ENCODE peak calls at places on chromosomes 7 and 10, in six cellular contexts. L is A549, D is fibroblast of pulmonary artery, F is right atrium auricular region, S is body of pancreas, B is astrocyte of the spinal cord. W is an unnamed sample.

GRCh38 chr7:12633589-12633988 is 53.8 kb upstream of the ARL4A start:
- DNase-seq in D (no peak), B (no peak), S (no peak), F (no peak), L (no peak), W (no peak)

GRCh38 chr10:118311505-118311904 is 30.6 kb downstream of the FAM204A start:
- DNase-seq in D (no peak), L (no peak), F (no peak), S (no peak), B (no peak), W (no peak)

GRCh38 chr7:106542550-106543220 is 118.3 kb downstream of the CCDC71L start:
- DNase-seq in S (peak), L (peak), B (peak), D (peak), F (peak), W (peak)

GRCh38 chr10:69331161-69331560 is 52.9 kb downstream of the HK1 start:
- DNase-seq in S (no peak), L (no peak), D (no peak), B (no peak), F (no peak), W (no peak)

GRCh38 chr7:21617916-21618390 is 75.1 kb downstream of the DNAH11 start:
- DNase-seq in B (peak), L (peak), S (peak), D (peak), F (peak), W (peak)

GRCh38 chr10:84008878-84009277 is 130.4 kb upstream of the GHITM start:
- DNase-seq in S (peak), D (peak), L (peak), B (no peak), F (no peak), W (no peak)

GRCh38 chr10:103491729-103492364 is 1.7 kb upstream of the NEURL1 start:
- DNase-seq in L (peak), D (peak), F (no peak), S (no peak), B (peak), W (peak)

GRCh38 chr7:112624416-112624815 is 143.6 kb downstream of the LSMEM1 start:
- DNase-seq in B (no peak), F (no peak), S (no peak), D (no peak), L (no peak), W (no peak)

GRCh38 chr7:94054130-94054529 is 50.0 kb upstream of the BET1 start:
- DNase-seq in D (no peak), B (no peak), L (no peak), F (no peak), S (no peak), W (no peak)

GRCh38 chr10:84076540-84077195 is 62.6 kb upstream of the GHITM start:
- DNase-seq in B (peak), F (no peak), L (no peak), D (peak), S (no peak), W (peak)

GRCh38 chr7:121620206-121620605 is 224.1 kb upstream of the FAM3C start:
- DNase-seq in F (no peak), L (no peak), B (no peak), D (no peak), S (no peak), W (no peak)

GRCh38 chr7:47581821-47582747 is at the start of gene TNS3:
- DNase-seq in F (no peak), B (no peak), S (peak), D (peak), L (no peak), W (no peak)

GRCh38 chr10:95121904-95122303 is 52.6 kb upstream of the CYP2C8 start:
- DNase-seq in L (no peak), F (no peak), S (peak), D (peak), B (no peak), W (peak)

GRCh38 chr10:88089498-88089897 is 226.1 kb downstream of the PTEN start:
- DNase-seq in D (no peak), B (no peak), L (no peak), F (no peak), S (peak), W (no peak)

GRCh38 chr7:521221-522070 is 1.8 kb upstream of the PDGFA start:
- DNase-seq in F (peak), D (peak), S (peak), L (peak), B (peak), W (peak)

GRCh38 chr10:4546500-4546899 is 279.5 kb upstream of the AKR1E2 start:
- DNase-seq in D (no peak), B (peak), F (no peak), L (no peak), S (no peak), W (peak)

GRCh38 chr7:157926521-157927167 is 589.8 kb downstream of the DNAJB6 start:
- DNase-seq in S (no peak), F (no peak), B (no peak), D (no peak), L (no peak), W (no peak)

GRCh38 chr7:71777278-71777677 is 634.9 kb downstream of the CALN1 start:
- DNase-seq in L (no peak), D (no peak), B (no peak), S (no peak), F (peak), W (no peak)

GRCh38 chr7:83410989-83411591 is 237.8 kb downstream of the SEMA3E start:
- DNase-seq in L (peak), B (peak), D (peak), S (peak), F (no peak), W (peak)

GRCh38 chr7:489876-490275 is 29.8 kb downstream of the PDGFA start:
- DNase-seq in B (no peak), D (no peak), L (no peak), F (no peak), S (no peak), W (no peak)

GRCh38 chr7:132485600-132486594 is 90.4 kb downstream of the PLXNA4 start:
- DNase-seq in D (peak), B (no peak), S (peak), L (no peak), F (peak), W (no peak)

GRCh38 chr10:16798571-16798970 is 18.7 kb downstream of the RSU1 start:
- DNase-seq in B (no peak), S (no peak), F (no peak), D (no peak), L (no peak), W (no peak)

GRCh38 chr7:129665013-129665401 is 53.5 kb downstream of the NRF1 start:
- DNase-seq in B (peak), D (peak), L (peak), F (no peak), S (peak), W (peak)

GRCh38 chr10:118503192-118503591 is 92.3 kb downstream of the PRLHR start:
- DNase-seq in D (no peak), B (no peak), F (no peak), L (no peak), S (no peak), W (no peak)

GRCh38 chr10:62492870-62493180 is 118.7 kb downstream of the ZNF365 start:
- DNase-seq in S (no peak), F (no peak), L (no peak), B (no peak), D (no peak), W (no peak)

GRCh38 chr10:29859521-29860130 is 199.8 kb downstream of the JCAD start:
- DNase-seq in S (no peak), L (no peak), D (no peak), F (no peak), B (peak), W (peak)

GRCh38 chr10:117781216-117781836 is 238.8 kb downstream of the EMX2 start:
- DNase-seq in F (no peak), D (no peak), L (no peak), S (no peak), B (no peak), W (no peak)

GRCh38 chr10:121112618-121113384 is 261.6 kb downstream of the WDR11 start:
- DNase-seq in S (no peak), B (no peak), D (no peak), F (no peak), L (no peak), W (no peak)

GRCh38 chr7:30395676-30396075 is 82.9 kb downstream of the NOD1 start:
- DNase-seq in D (no peak), F (no peak), B (no peak), L (no peak), S (no peak), W (no peak)

GRCh38 chr10:127649642-127650041 is 87.3 kb upstream of the FOXI2 start:
- DNase-seq in F (no peak), L (no peak), S (no peak), B (no peak), D (no peak), W (no peak)

GRCh38 chr7:155521743-155522398 is 24.5 kb downstream of the CNPY1 start:
- DNase-seq in L (no peak), D (no peak), S (no peak), B (no peak), F (no peak), W (no peak)

DNA sequence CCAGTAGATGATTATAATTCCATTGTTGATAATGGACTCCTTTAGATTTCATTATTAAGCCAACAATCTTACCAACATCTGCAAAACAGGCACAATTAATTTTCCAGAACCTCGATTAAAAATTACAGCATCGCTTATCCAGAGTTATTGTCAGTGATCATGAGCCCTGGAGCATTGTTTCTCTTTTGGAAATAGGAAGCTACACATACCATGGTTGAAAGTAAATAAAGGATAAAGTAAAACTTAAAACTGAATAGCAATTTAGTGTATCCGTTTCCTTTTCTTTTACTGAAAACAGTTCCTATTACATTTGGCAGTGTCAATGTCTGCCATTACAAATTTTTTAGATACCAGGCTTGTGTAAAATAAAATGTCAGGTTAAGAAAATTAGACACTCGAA is 9.9 kb upstream of the HOXA2 start:
- DNase-seq in D (no peak), B (peak), S (no peak), L (no peak), F (no peak), W (no peak)
- H3K4me3 ChIP-seq in D (peak), B (peak), S (no peak), L (peak), F (no peak), W (no peak)

GRCh38 chr10:126384269-126384873 is 3.9 kb downstream of the ADAM12 start:
- DNase-seq in D (peak), B (peak), F (no peak), S (no peak), L (no peak), W (peak)
- H3K4me3 ChIP-seq in D (no peak), B (no peak), F (no peak), S (no peak), L (no peak), W (no peak)

DNA sequence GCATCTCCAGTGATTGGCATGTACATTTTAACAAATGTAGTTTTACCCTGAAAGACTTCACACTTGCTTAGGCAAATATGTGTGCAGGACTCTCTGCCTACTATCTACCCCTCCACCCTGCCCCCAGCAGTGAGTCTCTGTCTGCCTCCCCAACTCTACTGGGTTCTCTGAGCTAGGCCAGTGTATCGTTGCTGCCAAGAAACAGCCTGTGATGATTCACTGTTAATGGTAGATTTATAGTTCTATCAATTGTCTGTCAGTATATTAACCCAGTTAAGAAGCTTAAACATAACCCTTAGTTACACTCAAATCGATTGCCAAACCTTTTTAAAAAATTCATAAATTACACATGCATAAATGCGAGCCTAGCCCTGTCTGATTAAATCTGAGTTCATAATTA is 137.0 kb downstream of the SND1 start:
- DNase-seq in S (no peak), L (no peak), F (no peak), B (no peak), D (no peak), W (no peak)
- H3K4me3 ChIP-seq in S (no peak), L (no peak), F (no peak), B (no peak), D (no peak), W (no peak)

GRCh38 chr10:75236178-75236825 is 545 bp upstream of the COMTD1 start:
- DNase-seq in D (no peak), S (no peak), F (no peak), L (no peak), B (no peak), W (no peak)
- H3K4me3 ChIP-seq in D (no peak), S (no peak), F (no peak), L (no peak), B (no peak), W (no peak)

W was measured in AG10803.